ENCODE peak calls at places on chromosomes 7 and 10, in nine cellular contexts. D is GM23338; R is H4; C is NCI-H1048; A is stimulated activated CD8-positive, alpha-beta memory T cell treated with anti-CD3 and anti-CD28 coated beads, Interleukin-4, amount 100 ng/mL, for 1 hour; K is GM12865; W is Daoy; B is cardiac fibroblast; F is type B pancreatic cell. I is an unnamed sample.

GRCh38 chr7:30984359-30985107 is 20.8 kb downstream of the GHRHR start:
- DNase-seq in D (peak; percentile 80), R (peak; percentile 93), C (no peak), A (no peak), K (no peak), W (peak; percentile 86), B (peak; percentile 63), F (no peak), I (no peak)

GRCh38 chr10:116741391-116742351 is 695 bp downstream of the HSPA12A start:
- DNase-seq in D (peak; percentile 38), R (no peak), C (no peak), A (no peak), K (no peak), W (peak; percentile 11), B (peak; percentile 17), F (no peak), I (peak; percentile 53)

GRCh38 chr10:86899128-86899527 is 58.3 kb downstream of the MMRN2 start:
- DNase-seq in D (peak; percentile 58), R (no peak), C (no peak), A (no peak), K (no peak), W (no peak), B (no peak), F (no peak), I (no peak)

GRCh38 chr10:70222340-70222794 is 10.9 kb downstream of the PPA1 start:
- DNase-seq in D (no peak), R (no peak), C (no peak), A (no peak), K (peak; percentile 36), W (peak; percentile 21), B (no peak), F (no peak), I (no peak)

GRCh38 chr7:155208681-155209477 is 88.8 kb upstream of the INSIG1 start:
- DNase-seq in D (no peak), R (no peak), C (no peak), A (no peak), K (no peak), W (peak; percentile 48), B (peak; percentile 64), F (no peak), I (no peak)

GRCh38 chr7:157008206-157009169 is 2.0 kb downstream of the MNX1 start:
- DNase-seq in D (peak; percentile 40), R (no peak), C (no peak), A (no peak), K (no peak), W (no peak), B (no peak), F (no peak), I (no peak)

GRCh38 chr10:132626761-132627735 is 89.5 kb downstream of the INPP5A start:
- DNase-seq in D (no peak), R (no peak), C (no peak), A (no peak), K (no peak), W (no peak), B (no peak), F (no peak), I (peak; percentile 46)

GRCh38 chr10:109933984-109934565 is 10.8 kb upstream of the XPNPEP1 start:
- DNase-seq in D (peak; percentile 63), R (no peak), C (no peak), A (peak; percentile 19), K (no peak), W (no peak), B (no peak), F (no peak), I (no peak)

GRCh38 chr10:101968910-101969321 is 87.1 kb downstream of the ARMH3 start:
- DNase-seq in D (no peak), R (no peak), C (no peak), A (no peak), K (peak; percentile 73), W (no peak), B (no peak), F (no peak), I (no peak)

GRCh38 chr7:21504021-21504420 is 38.8 kb upstream of the DNAH11 start:
- DNase-seq in D (peak; percentile 14), R (no peak), C (no peak), A (no peak), K (no peak), W (no peak), B (no peak), F (no peak), I (no peak)

GRCh38 chr10:92366412-92367021 is 75.5 kb downstream of the MARCHF5 start:
- DNase-seq in D (no peak), R (no peak), C (no peak), A (no peak), K (no peak), W (no peak), B (no peak), F (no peak), I (no peak)

I was measured in Right ventricle myocardium superior.